ENCODE peak calls at places on chromosomes 5 and 9, in six cellular contexts. R, Z, Q, N, W and F are unnamed samples.

GRCh38 chr5:93557205-93557604 is 23.8 kb downstream of the NR2F1-AS1 start:
- DNase-seq in R (no peak), Z (no peak), Q (no peak), N (no peak), W (no peak), F (no peak)

GRCh38 chr5:170552486-170553122 is 48.8 kb downstream of the KCNIP1 start:
- DNase-seq in R (peak), Z (peak), Q (no peak), N (no peak), W (peak), F (peak)

GRCh38 chr9:135502873-135503321 is 2.4 kb downstream of the MRPS2 start:
- DNase-seq in R (no peak), Z (no peak), Q (no peak), N (no peak), W (no peak), F (no peak)

GRCh38 chr9:127349483-127350127 is 47.4 kb upstream of the SLC2A8 start:
- DNase-seq in R (peak), Z (no peak), Q (no peak), N (no peak), W (no peak), F (no peak)

GRCh38 chr9:108186996-108187395 is 668.8 kb downstream of the ACTL7B start:
- DNase-seq in R (no peak), Z (no peak), Q (peak), N (no peak), W (no peak), F (peak)

GRCh38 chr9:86614871-86615849 is 260.9 kb upstream of the TUT7 start:
- DNase-seq in R (peak), Z (no peak), Q (peak), N (peak), W (no peak), F (peak)

GRCh38 chr5:133738271-133738670 is 125.9 kb upstream of the FSTL4 start:
- DNase-seq in R (no peak), Z (no peak), Q (no peak), N (no peak), W (no peak), F (no peak)

GRCh38 chr9:135671591-135672041 is 8.5 kb downstream of the LCN9 start:
- DNase-seq in R (peak), Z (no peak), Q (no peak), N (peak), W (no peak), F (no peak)

GRCh38 chr5:143355710-143356109 is 47.8 kb downstream of the NR3C1 start:
- DNase-seq in R (no peak), Z (peak), Q (peak), N (no peak), W (no peak), F (peak)

GRCh38 chr5:34563951-34564705 is 92.0 kb upstream of the RAI14 start:
- DNase-seq in R (no peak), Z (no peak), Q (no peak), N (no peak), W (no peak), F (peak)

GRCh38 chr5:178236685-178237084 is 4.1 kb upstream of the PHYKPL start:
- DNase-seq in R (no peak), Z (no peak), Q (no peak), N (no peak), W (no peak), F (no peak)

GRCh38 chr5:73540192-73540591 is 25.2 kb downstream of the ANKRA2 start:
- DNase-seq in R (no peak), Z (peak), Q (no peak), N (no peak), W (no peak), F (peak)

GRCh38 chr5:9766581-9766980 is 136.4 kb upstream of the TAS2R1 start:
- DNase-seq in R (no peak), Z (no peak), Q (peak), N (no peak), W (no peak), F (peak)

GRCh38 chr9:29958469-29958868 is 2385.2 kb upstream of the C9orf72 start:
- DNase-seq in R (no peak), Z (peak), Q (no peak), N (no peak), W (no peak), F (no peak)

GRCh38 chr5:71971862-71972261 is 135.4 kb upstream of the MAP1B start:
- DNase-seq in R (no peak), Z (no peak), Q (no peak), N (no peak), W (no peak), F (no peak)

GRCh38 chr5:169426674-169427250 is 125.8 kb upstream of the SLIT3 start:
- DNase-seq in R (peak), Z (no peak), Q (no peak), N (no peak), W (no peak), F (no peak)

GRCh38 chr9:94083384-94083783 is 880 bp upstream of the PTPDC1 start:
- DNase-seq in R (no peak), Z (no peak), Q (no peak), N (no peak), W (no peak), F (no peak)

GRCh38 chr5:139690385-139691274 is 42.5 kb downstream of the CXXC5 start:
- DNase-seq in R (peak), Z (peak), Q (no peak), N (peak), W (no peak), F (peak)

GRCh38 chr5:32545102-32545847 is 40.1 kb upstream of the SUB1 start:
- DNase-seq in R (no peak), Z (no peak), Q (no peak), N (no peak), W (no peak), F (no peak)

GRCh38 chr5:115543931-115544370 is 624 bp downstream of the FEM1C start:
- DNase-seq in R (peak), Z (peak), Q (peak), N (no peak), W (peak), F (peak)

GRCh38 chr5:10622810-10623209 is 58.9 kb downstream of the ANKRD33B start:
- DNase-seq in R (no peak), Z (no peak), Q (no peak), N (no peak), W (no peak), F (no peak)

GRCh38 chr9:105280730-105281129 is 36.3 kb downstream of the SLC44A1 start:
- DNase-seq in R (no peak), Z (peak), Q (no peak), N (no peak), W (no peak), F (peak)

GRCh38 chr9:131227112-131228058 is 48.9 kb downstream of the FAM78A start:
- DNase-seq in R (no peak), Z (peak), Q (peak), N (no peak), W (no peak), F (peak)

GRCh38 chr5:94691947-94692346 is 73.5 kb downstream of the SLF1 start:
- DNase-seq in R (no peak), Z (peak), Q (peak), N (no peak), W (no peak), F (peak)

GRCh38 chr5:32712463-32713395 is 1.6 kb downstream of the NPR3 start:
- DNase-seq in R (peak), Z (peak), Q (no peak), N (peak), W (peak), F (peak)

GRCh38 chr9:137030528-137030927 is 1.4 kb downstream of the FUT7 start:
- DNase-seq in R (no peak), Z (no peak), Q (no peak), N (no peak), W (no peak), F (no peak)

GRCh38 chr9:136804509-136805206 is 3.1 kb upstream of the RABL6 start:
- DNase-seq in R (no peak), Z (no peak), Q (peak), N (no peak), W (no peak), F (no peak)

GRCh38 chr9:81871695-81872094 is 56.5 kb upstream of the SPATA31D4 start:
- DNase-seq in R (peak), Z (peak), Q (no peak), N (no peak), W (no peak), F (peak)

GRCh38 chr5:139104577-139105271 is 93.4 kb downstream of the SIL1 start:
- DNase-seq in R (no peak), Z (no peak), Q (no peak), N (no peak), W (no peak), F (peak)

GRCh38 chr9:134026561-134026960 is 1.3 kb downstream of the BRD3OS start:
- DNase-seq in R (no peak), Z (no peak), Q (no peak), N (no peak), W (no peak), F (no peak)

GRCh38 chr5:108295588-108296368 is 86.1 kb downstream of the FBXL17 start:
- DNase-seq in R (no peak), Z (peak), Q (no peak), N (no peak), W (no peak), F (peak)

GRCh38 chr5:135857630-135858311 is 23.3 kb downstream of the SLC25A48 start:
- DNase-seq in R (no peak), Z (no peak), Q (no peak), N (no peak), W (no peak), F (no peak)

DNA sequence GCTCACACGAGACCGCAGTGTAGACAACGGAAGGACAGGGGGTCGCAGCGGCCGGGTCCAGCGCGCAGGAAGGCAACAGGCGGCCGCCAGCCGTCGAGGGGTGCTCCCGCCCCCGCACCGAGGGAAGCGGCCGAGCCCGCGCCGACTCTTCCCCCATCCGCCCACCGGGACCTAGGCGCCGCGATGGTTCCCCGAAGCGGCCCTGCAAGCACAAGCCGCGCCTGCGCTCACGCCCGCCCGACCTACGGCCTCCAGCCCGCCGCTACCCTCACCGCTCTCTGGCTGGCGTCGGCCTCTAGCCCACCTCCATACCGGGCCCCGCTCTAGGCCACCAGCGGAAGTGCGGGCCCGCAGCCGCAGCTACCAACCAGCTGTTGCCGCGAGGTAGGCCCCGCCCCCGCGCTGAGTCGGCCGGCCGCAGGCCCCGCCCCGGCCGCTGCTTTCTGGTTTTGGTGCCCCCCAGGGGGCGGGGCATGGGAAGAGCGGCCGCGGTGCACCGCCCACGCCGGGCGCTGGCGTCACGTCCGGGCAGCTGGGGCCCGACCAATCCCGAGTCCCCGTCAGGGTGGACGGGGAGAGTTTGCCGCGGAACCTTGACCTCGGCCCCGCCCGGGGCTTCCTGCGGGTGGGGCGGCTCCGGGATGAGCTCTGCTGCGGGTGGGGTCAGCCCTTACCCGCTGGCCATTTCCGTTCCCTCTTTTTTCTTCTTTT is at the start of gene SETX:
- DNase-seq in R (peak), Z (peak), Q (peak), N (peak), W (peak), F (peak)
- H3K4me3 ChIP-seq in R (peak), Z (peak), Q (peak), N (peak), W (peak), F (peak)

DNA sequence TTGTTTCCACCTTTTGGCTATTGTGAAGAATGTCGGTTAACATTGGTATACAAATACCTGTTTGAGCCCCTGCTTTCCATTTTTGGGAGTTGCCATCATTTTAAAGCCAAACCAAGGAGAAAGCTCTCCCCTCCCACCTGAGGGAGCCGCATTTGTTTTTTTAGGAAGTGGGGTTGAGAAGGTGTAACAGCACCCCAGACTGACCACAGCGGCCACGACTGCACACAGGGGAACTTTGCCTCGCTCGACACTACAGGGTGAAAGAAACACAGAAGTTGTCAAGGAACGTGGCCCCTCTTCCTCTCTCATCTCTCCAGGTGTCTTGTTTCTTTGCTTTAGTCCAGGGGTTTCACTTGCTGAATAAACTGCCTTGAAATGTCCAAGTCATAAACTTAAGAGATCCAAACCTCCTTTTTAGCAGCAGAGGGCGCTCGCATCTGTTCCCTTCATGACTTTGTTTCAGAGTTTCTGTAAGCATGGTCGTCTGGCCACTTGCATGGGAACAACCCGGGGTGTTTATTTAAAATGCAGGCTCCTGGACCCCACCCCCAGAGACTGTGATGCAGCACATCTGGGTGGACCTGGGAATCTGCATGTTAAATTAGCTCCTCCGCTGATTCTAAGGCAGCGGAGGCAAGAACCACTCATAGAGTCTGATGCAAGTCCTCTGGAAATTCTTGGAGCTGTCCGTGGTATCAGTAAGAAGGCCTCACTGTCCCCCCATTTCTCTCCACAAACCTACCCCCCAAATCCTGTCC is 2.1 kb upstream of the TTLL11 start:
- DNase-seq in R (peak), Z (peak), Q (peak), N (peak), W (peak), F (peak)
- H2BK120ac ChIP-seq in R (no peak), Z (no peak), Q (no peak), N (no peak), W (no peak), F (no peak)

GRCh38 chr5:122300968-122301367 is 11.1 kb upstream of the SNCAIP start:
- DNase-seq in R (no peak), Z (no peak), Q (no peak), N (no peak), W (no peak), F (no peak)
- H3K4me3 ChIP-seq in R (no peak), Z (no peak), Q (no peak), N (no peak), W (no peak), F (no peak)

DNA sequence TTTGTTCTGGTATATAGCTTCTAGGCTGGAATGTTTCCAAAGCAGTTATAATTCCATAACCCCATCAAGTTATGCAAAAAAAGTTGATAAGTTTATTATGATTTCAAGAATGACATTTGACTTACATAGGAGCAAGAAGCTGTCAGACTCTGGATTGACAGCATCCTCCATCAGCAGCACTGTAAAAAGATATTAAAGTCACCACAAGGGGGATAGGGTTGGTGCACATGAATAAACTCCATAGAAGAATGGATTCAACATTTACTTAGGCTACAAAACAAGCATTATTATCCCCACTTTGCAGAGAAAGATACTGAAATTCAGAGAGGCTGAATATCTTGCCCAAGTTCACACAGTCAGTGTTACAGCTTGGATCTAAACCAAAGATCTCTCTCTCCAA is 208.9 kb upstream of the SLC30A5 start:
- DNase-seq in R (peak), Z (no peak), Q (no peak), N (no peak), W (no peak), F (no peak)
- H2BK120ac ChIP-seq in R (no peak), Z (no peak), Q (no peak), N (no peak), W (no peak), F (no peak)